ENCODE peak calls at places on chromosomes 7 and 10, in five cellular contexts. One of them, this sample, is unnamed.

GRCh38 chr10:60883187-60883586 is 60.8 kb downstream of the RHOBTB1 start:
- DNase-seq in left ventricle myocardium inferior: no peak
- DNase-seq in upper lobe of right lung: no peak
- DNase-seq in CD8-positive, alpha-beta memory T cell: no peak
- DNase-seq in adrenal gland: no peak
- DNase-seq in this sample: peak; percentile 26

GRCh38 chr10:78549536-78549935 is 515.9 kb downstream of the RPS24 start:
- DNase-seq in left ventricle myocardium inferior: no peak
- DNase-seq in CD8-positive, alpha-beta memory T cell: no peak
- DNase-seq in upper lobe of right lung: no peak
- DNase-seq in adrenal gland: no peak
- DNase-seq in this sample: no peak

GRCh38 chr7:86975914-86976313 is 83.5 kb downstream of the ELAPOR2 start:
- DNase-seq in upper lobe of right lung: no peak
- DNase-seq in adrenal gland: no peak
- DNase-seq in left ventricle myocardium inferior: no peak
- DNase-seq in CD8-positive, alpha-beta memory T cell: no peak
- DNase-seq in this sample: no peak

GRCh38 chr7:84251183-84251845 is 56.7 kb upstream of the SEMA3A start:
- DNase-seq in CD8-positive, alpha-beta memory T cell: no peak
- DNase-seq in adrenal gland: no peak
- DNase-seq in upper lobe of right lung: no peak
- DNase-seq in left ventricle myocardium inferior: no peak
- DNase-seq in this sample: no peak

GRCh38 chr10:68153473-68154210 is 44.4 kb downstream of the MYPN start:
- DNase-seq in CD8-positive, alpha-beta memory T cell: no peak
- DNase-seq in upper lobe of right lung: no peak
- DNase-seq in left ventricle myocardium inferior: no peak
- DNase-seq in adrenal gland: peak; percentile 83
- DNase-seq in this sample: peak; percentile 32

GRCh38 chr7:101435461-101436225 is 73.0 kb downstream of the COL26A1 start:
- DNase-seq in adrenal gland: no peak
- DNase-seq in left ventricle myocardium inferior: no peak
- DNase-seq in CD8-positive, alpha-beta memory T cell: no peak
- DNase-seq in upper lobe of right lung: no peak
- DNase-seq in this sample: no peak

GRCh38 chr10:102994551-102995295 is 76.6 kb downstream of the CNNM2 start:
- DNase-seq in left ventricle myocardium inferior: no peak
- DNase-seq in CD8-positive, alpha-beta memory T cell: no peak
- DNase-seq in upper lobe of right lung: no peak
- DNase-seq in adrenal gland: no peak
- DNase-seq in this sample: no peak

GRCh38 chr7:29287366-29287765 is 92.8 kb downstream of the CHN2 start:
- DNase-seq in left ventricle myocardium inferior: no peak
- DNase-seq in upper lobe of right lung: no peak
- DNase-seq in adrenal gland: no peak
- DNase-seq in CD8-positive, alpha-beta memory T cell: no peak
- DNase-seq in this sample: no peak

GRCh38 chr10:78578929-78579328 is 489.8 kb upstream of the ZMIZ1 start:
- DNase-seq in CD8-positive, alpha-beta memory T cell: no peak
- DNase-seq in left ventricle myocardium inferior: no peak
- DNase-seq in adrenal gland: no peak
- DNase-seq in upper lobe of right lung: peak; percentile 72
- DNase-seq in this sample: no peak

GRCh38 chr10:114195079-114195478 is 15.9 kb downstream of the TDRD1 start:
- DNase-seq in adrenal gland: no peak
- DNase-seq in CD8-positive, alpha-beta memory T cell: no peak
- DNase-seq in left ventricle myocardium inferior: no peak
- DNase-seq in upper lobe of right lung: no peak
- DNase-seq in this sample: no peak

GRCh38 chr10:35195361-35196306 is 69.0 kb downstream of the CREM start:
- DNase-seq in adrenal gland: peak; percentile 82
- DNase-seq in left ventricle myocardium inferior: peak; percentile 41
- DNase-seq in upper lobe of right lung: no peak
- DNase-seq in CD8-positive, alpha-beta memory T cell: peak; percentile 73
- DNase-seq in this sample: peak; percentile 72

GRCh38 chr10:102335184-102335583 is 60.3 kb upstream of the NFKB2 start:
- DNase-seq in CD8-positive, alpha-beta memory T cell: no peak
- DNase-seq in left ventricle myocardium inferior: peak; percentile 52
- DNase-seq in upper lobe of right lung: no peak
- DNase-seq in adrenal gland: no peak
- DNase-seq in this sample: no peak

GRCh38 chr7:37480026-37480425 is 31.4 kb upstream of the ELMO1 start:
- DNase-seq in adrenal gland: no peak
- DNase-seq in left ventricle myocardium inferior: no peak
- DNase-seq in upper lobe of right lung: no peak
- DNase-seq in CD8-positive, alpha-beta memory T cell: no peak
- DNase-seq in this sample: no peak

GRCh38 chr7:42456756-42457276 is 219.8 kb upstream of the GLI3 start:
- DNase-seq in left ventricle myocardium inferior: no peak
- DNase-seq in adrenal gland: no peak
- DNase-seq in upper lobe of right lung: no peak
- DNase-seq in CD8-positive, alpha-beta memory T cell: no peak
- DNase-seq in this sample: no peak

GRCh38 chr7:3204526-3204925 is 96.5 kb upstream of the SDK1 start:
- DNase-seq in upper lobe of right lung: no peak
- DNase-seq in adrenal gland: no peak
- DNase-seq in CD8-positive, alpha-beta memory T cell: no peak
- DNase-seq in left ventricle myocardium inferior: no peak
- DNase-seq in this sample: no peak

GRCh38 chr10:132485391-132485790 is 52.2 kb upstream of the INPP5A start:
- DNase-seq in adrenal gland: no peak
- DNase-seq in CD8-positive, alpha-beta memory T cell: no peak
- DNase-seq in left ventricle myocardium inferior: no peak
- DNase-seq in upper lobe of right lung: peak; percentile 13
- DNase-seq in this sample: no peak

GRCh38 chr7:99615989-99616358 is 772 bp upstream of the ZSCAN25 start:
- DNase-seq in upper lobe of right lung: no peak
- DNase-seq in CD8-positive, alpha-beta memory T cell: no peak
- DNase-seq in adrenal gland: no peak
- DNase-seq in left ventricle myocardium inferior: no peak
- DNase-seq in this sample: no peak

GRCh38 chr7:110898516-110898915 is 192.4 kb upstream of the LRRN3 start:
- DNase-seq in adrenal gland: no peak
- DNase-seq in CD8-positive, alpha-beta memory T cell: no peak
- DNase-seq in left ventricle myocardium inferior: no peak
- DNase-seq in upper lobe of right lung: no peak
- DNase-seq in this sample: no peak

GRCh38 chr7:143193880-143194279 is 10.7 kb downstream of the TAS2R39 start:
- DNase-seq in upper lobe of right lung: no peak
- DNase-seq in left ventricle myocardium inferior: no peak
- DNase-seq in CD8-positive, alpha-beta memory T cell: no peak
- DNase-seq in adrenal gland: no peak
- DNase-seq in this sample: no peak

GRCh38 chr7:116554436-116554835 is 29.6 kb downstream of the CAV1 start:
- DNase-seq in upper lobe of right lung: no peak
- DNase-seq in left ventricle myocardium inferior: peak; percentile 50
- DNase-seq in CD8-positive, alpha-beta memory T cell: no peak
- DNase-seq in adrenal gland: no peak
- DNase-seq in this sample: no peak

GRCh38 chr7:85716353-85716752 is 529.5 kb upstream of the SEMA3D start:
- DNase-seq in adrenal gland: no peak
- DNase-seq in left ventricle myocardium inferior: no peak
- DNase-seq in upper lobe of right lung: no peak
- DNase-seq in CD8-positive, alpha-beta memory T cell: no peak
- DNase-seq in this sample: no peak

GRCh38 chr7:101631224-101631714 is 2.2 kb upstream of the MYL10 start:
- DNase-seq in CD8-positive, alpha-beta memory T cell: no peak
- DNase-seq in upper lobe of right lung: no peak
- DNase-seq in left ventricle myocardium inferior: no peak
- DNase-seq in adrenal gland: no peak
- DNase-seq in this sample: no peak

GRCh38 chr10:74099836-74100235 is 50.8 kb downstream of the AP3M1 start:
- DNase-seq in upper lobe of right lung: no peak
- DNase-seq in CD8-positive, alpha-beta memory T cell: no peak
- DNase-seq in left ventricle myocardium inferior: no peak
- DNase-seq in adrenal gland: no peak
- DNase-seq in this sample: no peak

GRCh38 chr7:139709460-139709859 is 68.3 kb downstream of the HIPK2 start:
- DNase-seq in left ventricle myocardium inferior: no peak
- DNase-seq in adrenal gland: no peak
- DNase-seq in upper lobe of right lung: no peak
- DNase-seq in CD8-positive, alpha-beta memory T cell: no peak
- DNase-seq in this sample: no peak

GRCh38 chr7:47757946-47758371 is 176.0 kb upstream of the TNS3 start:
- DNase-seq in left ventricle myocardium inferior: peak; percentile 63
- DNase-seq in upper lobe of right lung: peak; percentile 78
- DNase-seq in adrenal gland: peak; percentile 37
- DNase-seq in CD8-positive, alpha-beta memory T cell: no peak
- DNase-seq in this sample: no peak

DNA sequence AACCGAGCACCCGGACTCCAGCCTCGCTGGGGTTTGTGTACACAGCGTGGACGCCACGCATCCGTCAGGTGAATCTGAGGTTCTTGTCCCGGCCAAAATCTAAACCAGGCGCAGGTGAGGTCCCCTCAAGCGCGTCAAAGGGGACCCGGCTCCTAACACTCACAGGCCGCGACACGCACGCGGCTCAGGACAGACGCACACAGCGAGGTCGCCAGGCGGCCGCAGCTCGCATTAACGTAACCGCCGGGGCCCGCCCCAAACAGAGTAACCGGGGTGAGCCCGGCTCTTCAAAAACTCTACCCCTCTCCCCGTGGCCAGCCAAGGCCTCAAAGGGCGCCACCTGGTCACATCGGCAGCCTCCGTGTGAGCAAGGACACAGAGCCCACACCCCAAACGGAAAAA is 10.7 kb upstream of the NKX2-3 start:
- DNase-seq in CD8-positive, alpha-beta memory T cell: no peak
- DNase-seq in upper lobe of right lung: no peak
- DNase-seq in adrenal gland: no peak
- DNase-seq in left ventricle myocardium inferior: no peak
- DNase-seq in this sample: peak; percentile 28
- H3K27me3 ChIP-seq in CD8-positive, alpha-beta memory T cell: peaks cover 13% of the 10 kb centered on the region
- H3K27me3 ChIP-seq in upper lobe of right lung: peaks cover 96% of the 10 kb centered on the region
- H3K27me3 ChIP-seq in adrenal gland: peaks cover 81% of the 10 kb centered on the region
- H3K27me3 ChIP-seq in left ventricle myocardium inferior: peaks cover 100% of the 10 kb centered on the region
- H3K27me3 ChIP-seq in this sample: peaks cover 68% of the 10 kb centered on the region

DNA sequence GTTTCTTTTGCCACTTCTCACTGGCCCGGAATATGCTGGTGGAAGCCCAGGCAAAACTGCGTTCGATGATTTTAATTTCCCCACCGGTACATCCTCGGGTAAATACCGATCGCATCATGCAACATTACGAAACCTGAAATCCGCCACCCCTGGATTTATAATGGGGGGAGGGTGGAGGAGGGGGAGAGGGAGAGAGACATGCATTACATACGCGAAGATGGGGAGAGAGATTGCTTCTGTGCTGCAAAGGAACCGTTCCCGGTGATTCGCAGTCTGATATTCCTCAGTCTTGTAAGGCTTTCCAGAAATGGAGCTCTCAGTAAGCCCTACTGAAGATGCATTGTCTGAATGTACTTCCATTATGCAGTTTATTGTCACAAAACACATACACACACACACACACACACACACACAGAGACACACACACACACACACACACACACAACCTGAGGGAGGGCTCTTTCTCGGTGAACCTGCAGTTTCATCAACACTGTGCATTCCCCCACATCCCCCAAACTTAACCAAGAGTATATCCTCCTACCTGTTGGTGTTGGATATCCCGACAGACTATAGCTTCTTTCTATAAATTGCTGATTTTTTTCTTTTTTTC is 741 bp downstream of the GPR85 start:
- DNase-seq in adrenal gland: no peak
- DNase-seq in CD8-positive, alpha-beta memory T cell: no peak
- DNase-seq in left ventricle myocardium inferior: no peak
- DNase-seq in upper lobe of right lung: no peak
- DNase-seq in this sample: no peak
- H3K4me3 ChIP-seq in adrenal gland: no peak overlapping the region
- H3K4me3 ChIP-seq in CD8-positive, alpha-beta memory T cell: no peak overlapping the region
- H3K4me3 ChIP-seq in left ventricle myocardium inferior: peak overlapping the region; percentile 67
- H3K4me3 ChIP-seq in upper lobe of right lung: peak overlapping the region; percentile 53
- H3K4me3 ChIP-seq in this sample: no peak overlapping the region

GRCh38 chr10:77504196-77504869 is 133.3 kb downstream of the KCNMA1 start:
- DNase-seq in left ventricle myocardium inferior: no peak
- DNase-seq in CD8-positive, alpha-beta memory T cell: no peak
- DNase-seq in upper lobe of right lung: no peak
- DNase-seq in adrenal gland: no peak
- DNase-seq in this sample: no peak

GRCh38 chr10:77500754-77501151 is 136.9 kb downstream of the KCNMA1 start:
- DNase-seq in CD8-positive, alpha-beta memory T cell: no peak
- DNase-seq in adrenal gland: no peak
- DNase-seq in upper lobe of right lung: no peak
- DNase-seq in left ventricle myocardium inferior: no peak
- DNase-seq in this sample: no peak

GRCh38 chr10:77501846-77502251 is 135.8 kb downstream of the KCNMA1 start:
- DNase-seq in upper lobe of right lung: no peak
- DNase-seq in adrenal gland: no peak
- DNase-seq in left ventricle myocardium inferior: no peak
- DNase-seq in CD8-positive, alpha-beta memory T cell: no peak
- DNase-seq in this sample: no peak

GRCh38 chr10:77498829-77499228 is 138.8 kb downstream of the KCNMA1 start:
- DNase-seq in CD8-positive, alpha-beta memory T cell: no peak
- DNase-seq in left ventricle myocardium inferior: no peak
- DNase-seq in adrenal gland: no peak
- DNase-seq in upper lobe of right lung: no peak
- DNase-seq in this sample: no peak

DNA sequence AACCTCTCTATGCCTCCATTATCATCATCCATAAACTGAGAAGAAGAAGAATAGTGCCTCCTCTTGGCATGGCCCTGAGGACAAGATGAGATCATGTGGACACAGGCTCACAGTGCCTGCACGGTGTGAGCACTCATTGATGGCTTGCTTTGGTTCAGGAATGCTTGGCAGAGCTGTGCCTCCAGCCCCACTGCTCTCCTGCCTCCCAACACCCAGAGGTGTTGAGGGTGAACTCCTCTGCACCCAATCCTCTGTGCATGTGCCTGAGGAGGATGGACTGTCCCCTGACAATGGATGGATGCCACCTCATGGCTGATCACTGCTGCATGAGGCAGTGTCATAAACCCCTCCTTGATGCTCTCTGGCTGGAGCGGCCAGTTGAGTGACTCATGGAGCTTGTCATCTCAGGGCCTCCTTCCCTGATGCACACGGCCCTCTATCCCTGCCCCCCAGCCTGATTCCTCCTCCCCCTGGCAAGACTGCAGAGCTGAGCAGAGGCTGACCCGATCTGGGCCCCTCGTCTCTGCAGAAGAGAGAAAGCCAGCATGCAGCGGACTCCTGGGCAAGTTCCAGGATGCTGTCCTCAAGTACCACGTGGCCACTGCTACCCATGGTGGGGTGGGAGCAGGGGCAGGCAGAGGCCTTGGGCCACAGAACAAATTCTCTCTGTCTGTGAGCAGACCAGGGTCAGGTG is 136.3 kb downstream of the KCNMA1 start:
- DNase-seq in CD8-positive, alpha-beta memory T cell: no peak
- DNase-seq in left ventricle myocardium inferior: no peak
- DNase-seq in adrenal gland: peak; percentile 49
- DNase-seq in upper lobe of right lung: no peak
- DNase-seq in this sample: no peak
- H3K4me1 ChIP-seq in CD8-positive, alpha-beta memory T cell: no peaks in the 10 kb centered on the region
- H3K4me1 ChIP-seq in left ventricle myocardium inferior: no peaks in the 10 kb centered on the region
- H3K4me1 ChIP-seq in adrenal gland: peaks cover 19% of the 10 kb centered on the region
- H3K4me1 ChIP-seq in upper lobe of right lung: no peaks in the 10 kb centered on the region
- H3K4me1 ChIP-seq in this sample: no peaks in the 10 kb centered on the region

DNA sequence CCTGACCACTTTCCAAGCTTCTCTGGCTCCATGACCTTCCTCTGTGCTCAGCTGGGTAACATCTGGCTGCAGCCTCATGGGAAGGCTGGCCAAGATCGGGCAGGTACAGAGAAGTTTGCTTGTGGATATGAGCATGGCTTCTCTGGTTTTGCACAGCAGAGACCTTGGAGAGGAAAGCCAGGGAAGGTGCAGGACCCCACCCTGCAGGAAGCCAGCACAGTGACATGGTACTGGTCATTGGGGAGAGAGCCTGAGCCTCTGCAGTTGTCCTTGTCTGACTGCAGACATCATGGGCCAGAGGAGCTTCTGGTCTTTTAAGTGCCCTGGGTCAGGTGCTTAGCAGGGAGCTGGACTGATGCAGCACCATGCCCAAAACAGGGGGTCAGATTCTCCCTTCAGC is 70.6 kb upstream of the LEP start:
- DNase-seq in left ventricle myocardium inferior: no peak
- DNase-seq in adrenal gland: no peak
- DNase-seq in upper lobe of right lung: no peak
- DNase-seq in CD8-positive, alpha-beta memory T cell: no peak
- DNase-seq in this sample: no peak
- H3K27me3 ChIP-seq in left ventricle myocardium inferior: peaks cover 100% of the 10 kb centered on the region
- H3K27me3 ChIP-seq in adrenal gland: peaks cover 36% of the 10 kb centered on the region
- H3K27me3 ChIP-seq in upper lobe of right lung: peaks cover 37% of the 10 kb centered on the region
- H3K27me3 ChIP-seq in CD8-positive, alpha-beta memory T cell: peaks cover 21% of the 10 kb centered on the region
- H3K27me3 ChIP-seq in this sample: peaks cover 40% of the 10 kb centered on the region